ENCODE peak calls at places on chromosomes 6 and 20, in eight cellular contexts. P is EL; I is stimulated activated CD8-positive, alpha-beta memory T cell treated with anti-CD3 and anti-CD28 coated beads, Interleukin-2, amount 100 ng/mL, for 1 hour; W is small intestine; R is T-helper 2 cell; V is H9; C is erythroblast; X is NCI-H446 treated with DMSO at 0.1 percent for 48 hours. M is an unnamed sample.

GRCh38 chr6:157486632-157487031 is 105.6 kb downstream of the ZDHHC14 start:
- DNase-seq in P (no peak), I (no peak), W (peak), R (no peak), V (no peak), C (no peak), X (no peak), M (no peak)

GRCh38 chr6:50608421-50608820 is 104.9 kb upstream of the TFAP2D start:
- DNase-seq in P (no peak), I (no peak), W (no peak), R (no peak), V (no peak), C (no peak), X (no peak), M (no peak)

GRCh38 chr20:14992961-14993360 is 655.5 kb upstream of the FLRT3 start:
- DNase-seq in P (peak), I (no peak), W (no peak), R (no peak), V (no peak), C (no peak), X (no peak), M (no peak)

GRCh38 chr6:114735118-114735730 is 392.4 kb upstream of the HS3ST5 start:
- DNase-seq in P (peak), I (no peak), W (no peak), R (no peak), V (no peak), C (no peak), X (no peak), M (no peak)

GRCh38 chr6:38068854-38069253 is 249.3 kb downstream of the ZFAND3 start:
- DNase-seq in P (no peak), I (no peak), W (no peak), R (no peak), V (no peak), C (no peak), X (peak), M (no peak)

GRCh38 chr6:82917346-82918064 is 148.1 kb downstream of the UBE3D start:
- DNase-seq in P (no peak), I (no peak), W (peak), R (no peak), V (no peak), C (no peak), X (no peak), M (no peak)

GRCh38 chr6:113847435-113847834 is 9.7 kb upstream of the MARCKS start:
- DNase-seq in P (peak), I (no peak), W (no peak), R (no peak), V (no peak), C (no peak), X (no peak), M (no peak)

GRCh38 chr20:54688476-54688875 is 213.1 kb downstream of the DOK5 start:
- DNase-seq in P (no peak), I (no peak), W (no peak), R (no peak), V (no peak), C (no peak), X (no peak), M (no peak)

GRCh38 chr6:168962886-168963285 is 290.8 kb downstream of the THBS2 start:
- DNase-seq in P (peak), I (no peak), W (no peak), R (no peak), V (no peak), C (no peak), X (no peak), M (no peak)

GRCh38 chr20:40634891-40635290 is 54.1 kb downstream of the MAFB start:
- DNase-seq in P (no peak), I (no peak), W (no peak), R (no peak), V (no peak), C (no peak), X (no peak), M (no peak)

GRCh38 chr6:11675610-11676009 is 103.0 kb downstream of the ADTRP start:
- DNase-seq in P (no peak), I (no peak), W (peak), R (no peak), V (no peak), C (peak), X (no peak), M (no peak)

GRCh38 chr6:87333591-87334181 is 4.6 kb upstream of the GJB7 start:
- DNase-seq in P (peak), I (no peak), W (no peak), R (no peak), V (no peak), C (peak), X (no peak), M (no peak)

GRCh38 chr6:44332585-44332984 is 9.9 kb upstream of the SPATS1 start:
- DNase-seq in P (no peak), I (no peak), W (no peak), R (no peak), V (no peak), C (no peak), X (no peak), M (no peak)

GRCh38 chr20:63032861-63033634 is 26.3 kb upstream of the BHLHE23 start:
- DNase-seq in P (no peak), I (no peak), W (no peak), R (no peak), V (peak), C (no peak), X (no peak), M (no peak)

GRCh38 chr20:58989196-58989595 is 8.1 kb downstream of the NELFCD start:
- DNase-seq in P (no peak), I (no peak), W (no peak), R (no peak), V (no peak), C (no peak), X (no peak), M (peak)

GRCh38 chr20:17225891-17226409 is 890 bp upstream of the PCSK2 start:
- DNase-seq in P (no peak), I (no peak), W (no peak), R (no peak), V (peak), C (no peak), X (no peak), M (peak)

GRCh38 chr6:75207211-75207984 is 1.5 kb upstream of the COL12A1 start:
- DNase-seq in P (no peak), I (no peak), W (no peak), R (no peak), V (peak), C (no peak), X (no peak), M (peak)

M was measured in endodermal cell.